ENCODE peak calls at places on chromosome 17, in five cellular contexts. P is choroid plexus epithelial cell, L is bronchial epithelial cell, N is AG04449, A is breast epithelium. W is an unnamed sample.

GRCh38 chr17:50316016-50316587 is 29.8 kb upstream of the XYLT2 start:
- DNase-seq in P (no peak), L (peak; percentile 85), N (no peak), A (no peak), W (no peak)

GRCh38 chr17:77419547-77420475 is 279.0 kb downstream of the SEC14L1 start:
- DNase-seq in P (peak; percentile 63), L (no peak), N (no peak), A (no peak), W (no peak)

GRCh38 chr17:76529224-76529642 is 8.3 kb downstream of the CYGB start:
- DNase-seq in P (peak; percentile 78), L (peak; percentile 62), N (no peak), A (peak; percentile 68), W (peak; percentile 91)

GRCh38 chr17:55496094-55496881 is 15.0 kb downstream of the SMIM36 start:
- DNase-seq in P (peak; percentile 87), L (peak; percentile 81), N (no peak), A (no peak), W (no peak)

GRCh38 chr17:2691069-2691871 is 20.3 kb downstream of the CLUH start:
- DNase-seq in P (no peak), L (no peak), N (no peak), A (peak; percentile 47), W (no peak)

GRCh38 chr17:77741109-77741508 is 217.4 kb upstream of the TNRC6C start:
- DNase-seq in P (no peak), L (no peak), N (no peak), A (no peak), W (no peak)

GRCh38 chr17:28746611-28747045 is 2.8 kb downstream of the TRAF4 start:
- DNase-seq in P (no peak), L (no peak), N (no peak), A (no peak), W (no peak)

GRCh38 chr17:40284085-40284713 is 3.5 kb upstream of the CDC6 start:
- DNase-seq in P (peak; percentile 84), L (peak; percentile 95), N (peak; percentile 78), A (no peak), W (peak; percentile 49)

GRCh38 chr17:37098910-37099664 is 150.3 kb downstream of the AATF start:
- DNase-seq in P (peak; percentile 31), L (peak; percentile 39), N (no peak), A (no peak), W (no peak)

GRCh38 chr17:65662166-65662565 is 100.7 kb upstream of the AXIN2 start:
- DNase-seq in P (peak; percentile 85), L (no peak), N (peak; percentile 59), A (no peak), W (peak; percentile 46)

GRCh38 chr17:21078056-21078825 is 35.4 kb upstream of the USP22 start:
- DNase-seq in P (no peak), L (no peak), N (no peak), A (no peak), W (no peak)

GRCh38 chr17:21076242-21076641 is 33.4 kb upstream of the USP22 start:
- DNase-seq in P (no peak), L (no peak), N (no peak), A (no peak), W (no peak)

GRCh38 chr17:21075739-21076085 is 32.9 kb upstream of the USP22 start:
- DNase-seq in P (no peak), L (no peak), N (no peak), A (no peak), W (no peak)

GRCh38 chr17:21079196-21079595 is 36.4 kb upstream of the USP22 start:
- DNase-seq in P (no peak), L (no peak), N (no peak), A (no peak), W (no peak)

DNA sequence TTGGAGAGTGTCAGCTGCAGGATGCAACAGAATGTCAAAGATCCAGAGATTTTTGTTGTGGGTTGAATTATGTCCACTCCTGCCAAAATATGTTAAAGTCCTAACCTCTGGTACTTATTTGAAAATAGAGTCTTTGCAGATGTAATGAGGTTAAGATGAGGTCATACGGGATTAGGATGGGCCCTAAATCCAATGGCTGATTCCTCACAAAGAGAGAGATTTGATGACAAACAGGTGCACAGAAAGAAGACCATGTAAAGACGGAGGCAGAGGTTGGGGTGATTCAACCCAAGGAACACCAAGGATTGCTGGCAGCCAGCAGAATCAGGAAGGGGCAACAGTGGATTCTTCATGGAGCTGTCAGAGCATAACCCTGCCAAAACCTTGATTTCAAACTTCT is 34.5 kb upstream of the USP22 start:
- DNase-seq in P (no peak), L (no peak), N (no peak), A (no peak), W (no peak)
- TF ChIP-seq CTCF in P (no peak), L (no peak), N (no peak), A (no peak), W (no peak)

DNA sequence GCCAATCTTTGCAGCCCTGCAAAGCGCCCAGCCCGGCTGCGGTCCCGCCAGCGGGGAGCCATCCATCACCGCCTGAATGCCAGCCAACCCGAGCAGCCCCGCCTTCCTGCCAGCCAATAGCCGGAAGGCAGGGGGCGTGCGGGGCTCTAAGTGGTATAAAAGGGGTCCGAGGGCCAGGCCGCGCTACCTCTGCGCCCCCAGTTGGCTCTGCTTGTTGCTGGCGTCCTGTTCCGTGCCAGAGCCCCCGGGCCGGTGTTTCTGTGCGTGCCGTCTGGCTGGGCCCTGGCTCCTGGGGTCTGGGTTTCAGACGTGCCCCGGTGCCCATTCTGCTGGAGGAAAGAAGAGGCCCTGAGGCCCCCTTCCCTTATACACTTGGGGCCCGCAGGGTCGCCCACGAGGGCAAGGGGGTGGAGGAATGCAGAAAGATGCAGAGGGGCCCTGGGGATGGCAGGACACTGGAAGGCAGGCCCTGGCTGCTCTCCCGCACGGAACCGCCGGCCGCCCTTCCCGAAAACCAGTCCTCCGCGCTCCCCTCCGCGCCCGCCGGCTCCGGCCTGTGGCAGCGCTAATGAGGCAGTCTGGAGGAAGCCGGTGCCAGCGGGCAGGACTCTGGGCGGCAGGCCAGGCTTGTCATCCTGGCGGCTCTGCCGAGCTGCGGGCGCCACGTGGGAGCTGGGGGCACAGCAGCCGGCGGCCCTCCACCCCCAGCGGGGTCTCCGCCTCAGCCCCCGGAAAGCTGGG is 14.0 kb downstream of the COPZ2 start:
- DNase-seq in P (no peak), L (peak; percentile 67), N (no peak), A (peak; percentile 85), W (no peak)
- TF ChIP-seq CTCF in P (no peak), L (peak; percentile 64), N (peak; percentile 56), A (peak; percentile 30), W (peak; percentile 13)

GRCh38 chr17:17870292-17870691 is 33.5 kb upstream of the SREBF1 start:
- DNase-seq in P (no peak), L (no peak), N (no peak), A (no peak), W (no peak)
- TF ChIP-seq CTCF in P (no peak), L (no peak), N (no peak), A (no peak), W (no peak)

GRCh38 chr17:67294451-67295199 is 49.6 kb upstream of the HELZ start:
- DNase-seq in P (no peak), L (no peak), N (no peak), A (no peak), W (no peak)
- TF ChIP-seq CTCF in P (no peak), L (no peak), N (no peak), A (no peak), W (no peak)

DNA sequence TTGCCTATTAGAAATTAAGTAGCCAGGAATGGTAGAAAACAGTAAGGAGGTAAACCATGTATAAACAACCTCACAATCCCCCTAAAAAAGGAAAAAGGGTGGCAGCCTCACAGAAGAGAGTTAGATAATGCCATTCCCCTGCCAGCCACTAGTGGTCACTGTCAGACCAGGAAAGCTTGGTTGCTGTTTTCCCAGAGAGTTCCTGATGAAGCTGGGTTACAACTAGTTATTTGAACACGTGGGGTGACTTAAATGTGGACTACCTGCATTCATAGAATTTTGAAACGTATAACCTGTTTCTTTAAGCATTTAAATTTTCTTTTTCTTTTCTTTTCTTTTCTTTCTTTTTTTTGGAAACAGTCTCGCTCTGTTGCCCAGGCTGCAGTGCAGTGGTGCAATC is 5.8 kb downstream of the GPRC5C start:
- DNase-seq in P (peak; percentile 16), L (no peak), N (no peak), A (no peak), W (no peak)
- TF ChIP-seq CTCF in P (peak; percentile 76), L (peak; percentile 64), N (peak; percentile 43), A (peak; percentile 44), W (peak; percentile 33)

W was measured in AG09319.